ENCODE peak calls at places on chromosome 1, in five cellular contexts. I, E, W, Z and L are unnamed samples.

GRCh38 chr1:1144122-1144842 is 28.4 kb upstream of the C1orf159 start:
- DNase-seq in I (no peak), E (no peak), Z (no peak), W (peak), L (no peak)

GRCh38 chr1:186662752-186663151 is 17.5 kb downstream of the PTGS2 start:
- DNase-seq in I (no peak), Z (no peak), W (no peak), E (no peak), L (peak)

GRCh38 chr1:232417849-232418248 is 212.1 kb downstream of the SIPA1L2 start:
- DNase-seq in Z (no peak), I (no peak), W (no peak), E (no peak), L (no peak)

GRCh38 chr1:10975567-10976326 is 36.7 kb upstream of the TARDBP start:
- DNase-seq in I (peak), Z (peak), W (no peak), E (no peak), L (peak)

GRCh38 chr1:15388201-15388880 is 21.3 kb upstream of the EFHD2 start:
- DNase-seq in I (peak), E (no peak), W (no peak), Z (no peak), L (no peak)

GRCh38 chr1:118340928-118341905 is 156.2 kb upstream of the SPAG17 start:
- DNase-seq in E (no peak), I (no peak), W (no peak), Z (no peak), L (no peak)

GRCh38 chr1:164180824-164181223 is 378.2 kb upstream of the PBX1 start:
- DNase-seq in W (no peak), I (no peak), E (no peak), Z (no peak), L (no peak)

GRCh38 chr1:36572142-36572715 is 89.5 kb upstream of the CSF3R start:
- DNase-seq in I (peak), E (no peak), Z (no peak), W (no peak), L (no peak)

GRCh38 chr1:109579044-109579443 is 30.6 kb downstream of the GNAI3 start:
- DNase-seq in W (no peak), Z (no peak), E (no peak), I (no peak), L (no peak)